ENCODE peak calls at places on chromosomes 6 and 20, in nine cellular contexts. One of them, this sample, is unnamed.

GRCh38 chr6:5172057-5172683 is 87.0 kb downstream of the PPP1R3G start:
- DNase-seq in DND-41: no peak
- DNase-seq in H7: no peak
- DNase-seq in lower lobe of right lung: no peak
- DNase-seq in AG04450: no peak
- DNase-seq in lower leg skin: no peak
- DNase-seq in tibial artery: no peak
- DNase-seq in CD4-positive, alpha-beta memory T cell: no peak
- DNase-seq in lung: no peak
- DNase-seq in this sample: no peak

GRCh38 chr6:115191989-115192388 is 849.2 kb upstream of the HS3ST5 start:
- DNase-seq in DND-41: no peak
- DNase-seq in H7: no peak
- DNase-seq in lower lobe of right lung: no peak
- DNase-seq in AG04450: no peak
- DNase-seq in lower leg skin: no peak
- DNase-seq in tibial artery: no peak
- DNase-seq in CD4-positive, alpha-beta memory T cell: no peak
- DNase-seq in lung: no peak
- DNase-seq in this sample: no peak

GRCh38 chr6:159041181-159041580 is 3.6 kb downstream of the TAGAP start:
- DNase-seq in DND-41: no peak
- DNase-seq in H7: no peak
- DNase-seq in lower lobe of right lung: no peak
- DNase-seq in AG04450: no peak
- DNase-seq in lower leg skin: no peak
- DNase-seq in tibial artery: no peak
- DNase-seq in CD4-positive, alpha-beta memory T cell: no peak
- DNase-seq in lung: no peak
- DNase-seq in this sample: no peak

GRCh38 chr6:98957440-98957839 is 9.7 kb upstream of the FBXL4 start:
- DNase-seq in DND-41: no peak
- DNase-seq in H7: no peak
- DNase-seq in lower lobe of right lung: no peak
- DNase-seq in AG04450: peak
- DNase-seq in lower leg skin: no peak
- DNase-seq in tibial artery: no peak
- DNase-seq in CD4-positive, alpha-beta memory T cell: no peak
- DNase-seq in lung: no peak
- DNase-seq in this sample: no peak

GRCh38 chr6:167565884-167566491 is 241.1 kb downstream of the TTLL2 start:
- DNase-seq in DND-41: no peak
- DNase-seq in H7: peak
- DNase-seq in lower lobe of right lung: no peak
- DNase-seq in AG04450: no peak
- DNase-seq in lower leg skin: peak
- DNase-seq in tibial artery: peak
- DNase-seq in CD4-positive, alpha-beta memory T cell: no peak
- DNase-seq in lung: peak
- DNase-seq in this sample: no peak

GRCh38 chr20:62405108-62405980 is 1.7 kb downstream of the CABLES2 start:
- DNase-seq in DND-41: no peak
- DNase-seq in H7: peak
- DNase-seq in lower lobe of right lung: no peak
- DNase-seq in AG04450: no peak
- DNase-seq in lower leg skin: no peak
- DNase-seq in tibial artery: peak
- DNase-seq in CD4-positive, alpha-beta memory T cell: no peak
- DNase-seq in lung: peak
- DNase-seq in this sample: no peak

GRCh38 chr6:96899019-96899418 is 1.3 kb upstream of the NDUFAF4 start:
- DNase-seq in DND-41: no peak
- DNase-seq in H7: peak
- DNase-seq in lower lobe of right lung: no peak
- DNase-seq in AG04450: peak
- DNase-seq in lower leg skin: peak
- DNase-seq in tibial artery: no peak
- DNase-seq in CD4-positive, alpha-beta memory T cell: no peak
- DNase-seq in lung: no peak
- DNase-seq in this sample: no peak

GRCh38 chr6:94953867-94954631 is 623.3 kb upstream of the MANEA start:
- DNase-seq in DND-41: no peak
- DNase-seq in H7: no peak
- DNase-seq in lower lobe of right lung: no peak
- DNase-seq in AG04450: no peak
- DNase-seq in lower leg skin: no peak
- DNase-seq in tibial artery: no peak
- DNase-seq in CD4-positive, alpha-beta memory T cell: no peak
- DNase-seq in lung: no peak
- DNase-seq in this sample: no peak

GRCh38 chr6:45650527-45651135 is 272.9 kb upstream of the SUPT3H start:
- DNase-seq in DND-41: no peak
- DNase-seq in H7: peak
- DNase-seq in lower lobe of right lung: no peak
- DNase-seq in AG04450: no peak
- DNase-seq in lower leg skin: no peak
- DNase-seq in tibial artery: no peak
- DNase-seq in CD4-positive, alpha-beta memory T cell: no peak
- DNase-seq in lung: no peak
- DNase-seq in this sample: no peak

GRCh38 chr6:27767851-27768250 is 144.3 kb downstream of the OR2B2 start:
- DNase-seq in DND-41: no peak
- DNase-seq in H7: no peak
- DNase-seq in lower lobe of right lung: no peak
- DNase-seq in AG04450: no peak
- DNase-seq in lower leg skin: no peak
- DNase-seq in tibial artery: no peak
- DNase-seq in CD4-positive, alpha-beta memory T cell: no peak
- DNase-seq in lung: no peak
- DNase-seq in this sample: no peak

DNA sequence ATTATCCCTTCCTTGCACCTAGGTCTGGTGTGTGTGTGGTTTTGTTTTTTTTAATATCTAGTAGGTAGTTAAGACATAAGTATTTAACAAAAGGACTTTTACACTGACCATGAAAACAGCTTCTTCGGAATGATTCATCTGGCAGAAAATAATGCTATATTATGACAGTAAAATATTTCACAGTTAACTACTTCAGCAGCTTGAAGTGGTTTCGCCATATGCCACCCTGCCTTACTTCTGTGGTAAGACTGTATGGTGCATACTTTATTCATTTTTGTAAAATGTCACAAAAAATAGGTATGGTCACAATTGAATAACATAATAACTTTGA is 868 bp upstream of the PTPRK start:
- DNase-seq in DND-41: no peak
- DNase-seq in H7: no peak
- DNase-seq in lower lobe of right lung: no peak
- DNase-seq in AG04450: no peak
- DNase-seq in lower leg skin: no peak
- DNase-seq in tibial artery: no peak
- DNase-seq in CD4-positive, alpha-beta memory T cell: no peak
- DNase-seq in lung: no peak
- DNase-seq in this sample: no peak
- H3K4me3 ChIP-seq in DND-41: no peak
- H3K4me3 ChIP-seq in H7: peak
- H3K4me3 ChIP-seq in lower lobe of right lung: peak
- H3K4me3 ChIP-seq in AG04450: peak
- H3K4me3 ChIP-seq in lower leg skin: no peak
- H3K4me3 ChIP-seq in tibial artery: peak
- H3K4me3 ChIP-seq in CD4-positive, alpha-beta memory T cell: peak
- H3K4me3 ChIP-seq in lung: no peak
- H3K4me3 ChIP-seq in this sample: peak

GRCh38 chr20:3723284-3723683 is 9.2 kb upstream of the HSPA12B start:
- DNase-seq in DND-41: no peak
- DNase-seq in H7: no peak
- DNase-seq in lower lobe of right lung: no peak
- DNase-seq in AG04450: no peak
- DNase-seq in lower leg skin: no peak
- DNase-seq in tibial artery: no peak
- DNase-seq in CD4-positive, alpha-beta memory T cell: no peak
- DNase-seq in lung: no peak
- DNase-seq in this sample: no peak
- H3K4me3 ChIP-seq in DND-41: no peak
- H3K4me3 ChIP-seq in H7: no peak
- H3K4me3 ChIP-seq in lower lobe of right lung: no peak
- H3K4me3 ChIP-seq in AG04450: no peak
- H3K4me3 ChIP-seq in lower leg skin: no peak
- H3K4me3 ChIP-seq in tibial artery: no peak
- H3K4me3 ChIP-seq in CD4-positive, alpha-beta memory T cell: no peak
- H3K4me3 ChIP-seq in lung: no peak
- H3K4me3 ChIP-seq in this sample: no peak

GRCh38 chr6:89314692-89315091 is 407 bp downstream of the GABRR2 start:
- DNase-seq in DND-41: no peak
- DNase-seq in H7: no peak
- DNase-seq in lower lobe of right lung: no peak
- DNase-seq in AG04450: no peak
- DNase-seq in lower leg skin: no peak
- DNase-seq in tibial artery: no peak
- DNase-seq in CD4-positive, alpha-beta memory T cell: no peak
- DNase-seq in lung: no peak
- DNase-seq in this sample: no peak
- H3K4me3 ChIP-seq in DND-41: no peak
- H3K4me3 ChIP-seq in H7: no peak
- H3K4me3 ChIP-seq in lower lobe of right lung: no peak
- H3K4me3 ChIP-seq in AG04450: no peak
- H3K4me3 ChIP-seq in lower leg skin: no peak
- H3K4me3 ChIP-seq in tibial artery: no peak
- H3K4me3 ChIP-seq in CD4-positive, alpha-beta memory T cell: no peak
- H3K4me3 ChIP-seq in lung: no peak
- H3K4me3 ChIP-seq in this sample: no peak

GRCh38 chr20:20370087-20370575 is 2.2 kb downstream of the INSM1 start:
- DNase-seq in DND-41: no peak
- DNase-seq in H7: no peak
- DNase-seq in lower lobe of right lung: no peak
- DNase-seq in AG04450: no peak
- DNase-seq in lower leg skin: no peak
- DNase-seq in tibial artery: no peak
- DNase-seq in CD4-positive, alpha-beta memory T cell: no peak
- DNase-seq in lung: no peak
- DNase-seq in this sample: no peak

GRCh38 chr20:20371681-20372080 is 3.8 kb downstream of the INSM1 start:
- DNase-seq in DND-41: no peak
- DNase-seq in H7: peak
- DNase-seq in lower lobe of right lung: no peak
- DNase-seq in AG04450: no peak
- DNase-seq in lower leg skin: no peak
- DNase-seq in tibial artery: no peak
- DNase-seq in CD4-positive, alpha-beta memory T cell: no peak
- DNase-seq in lung: no peak
- DNase-seq in this sample: no peak

GRCh38 chr20:20375862-20376261 is 8.0 kb downstream of the INSM1 start:
- DNase-seq in DND-41: no peak
- DNase-seq in H7: no peak
- DNase-seq in lower lobe of right lung: no peak
- DNase-seq in AG04450: no peak
- DNase-seq in lower leg skin: no peak
- DNase-seq in tibial artery: no peak
- DNase-seq in CD4-positive, alpha-beta memory T cell: no peak
- DNase-seq in lung: no peak
- DNase-seq in this sample: no peak

GRCh38 chr20:20371133-20371532 is 3.2 kb downstream of the INSM1 start:
- DNase-seq in DND-41: no peak
- DNase-seq in H7: peak
- DNase-seq in lower lobe of right lung: no peak
- DNase-seq in AG04450: no peak
- DNase-seq in lower leg skin: no peak
- DNase-seq in tibial artery: no peak
- DNase-seq in CD4-positive, alpha-beta memory T cell: no peak
- DNase-seq in lung: no peak
- DNase-seq in this sample: no peak

GRCh38 chr20:20373046-20373706 is 5.3 kb downstream of the INSM1 start:
- DNase-seq in DND-41: no peak
- DNase-seq in H7: no peak
- DNase-seq in lower lobe of right lung: no peak
- DNase-seq in AG04450: no peak
- DNase-seq in lower leg skin: peak
- DNase-seq in tibial artery: no peak
- DNase-seq in CD4-positive, alpha-beta memory T cell: no peak
- DNase-seq in lung: no peak
- DNase-seq in this sample: no peak
- H3K4me3 ChIP-seq in DND-41: no peak
- H3K4me3 ChIP-seq in H7: no peak
- H3K4me3 ChIP-seq in lower lobe of right lung: no peak
- H3K4me3 ChIP-seq in AG04450: no peak
- H3K4me3 ChIP-seq in lower leg skin: no peak
- H3K4me3 ChIP-seq in tibial artery: no peak
- H3K4me3 ChIP-seq in CD4-positive, alpha-beta memory T cell: no peak
- H3K4me3 ChIP-seq in lung: no peak
- H3K4me3 ChIP-seq in this sample: no peak

DNA sequence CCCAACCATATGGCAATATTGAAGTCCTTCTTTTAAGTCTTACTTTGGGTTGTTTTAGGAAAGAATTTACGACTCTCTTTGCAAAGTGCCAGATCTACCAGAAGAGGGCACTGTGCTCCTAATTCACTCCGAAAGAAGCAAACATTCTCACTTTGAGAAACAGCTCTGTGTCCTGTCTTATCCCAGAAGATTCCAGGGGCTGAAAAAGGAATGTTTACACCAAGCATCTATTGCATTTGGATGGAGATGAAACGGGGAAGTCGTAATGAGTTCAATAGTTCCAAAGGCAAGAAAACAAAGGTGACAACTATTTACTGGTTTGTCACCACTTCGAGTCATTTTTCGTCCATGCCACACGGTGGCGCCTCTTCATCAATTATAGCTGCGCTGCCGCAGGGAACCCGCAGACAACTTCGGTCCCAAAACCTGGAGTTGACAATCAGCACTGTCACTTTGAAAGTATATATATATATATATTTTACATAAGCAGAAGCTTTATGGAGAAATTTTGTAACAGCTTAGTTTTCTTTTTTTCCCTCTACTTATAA is 121.6 kb downstream of the MOXD1 start:
- DNase-seq in DND-41: peak
- DNase-seq in H7: peak
- DNase-seq in lower lobe of right lung: peak
- DNase-seq in AG04450: peak
- DNase-seq in lower leg skin: peak
- DNase-seq in tibial artery: peak
- DNase-seq in CD4-positive, alpha-beta memory T cell: peak
- DNase-seq in lung: peak
- DNase-seq in this sample: peak
- H3K4me3 ChIP-seq in DND-41: no peak
- H3K4me3 ChIP-seq in H7: peak
- H3K4me3 ChIP-seq in lower lobe of right lung: peak
- H3K4me3 ChIP-seq in AG04450: peak
- H3K4me3 ChIP-seq in lower leg skin: no peak
- H3K4me3 ChIP-seq in tibial artery: peak
- H3K4me3 ChIP-seq in CD4-positive, alpha-beta memory T cell: peak
- H3K4me3 ChIP-seq in lung: no peak
- H3K4me3 ChIP-seq in this sample: peak

This sample was measured in Jurkat, Clone E6-1.